ENCODE peak calls at places on chromosomes 7 and 10, in four cellular contexts. H is GM23248, A is left colon, R is spleen. I is an unnamed sample.

GRCh38 chr10:60388709-60389241 is 900 bp downstream of the ANK3 start:
- DNase-seq in R (no peak), A (no peak), H (no peak), I (no peak)

GRCh38 chr10:43679509-43679908 is 30.8 kb upstream of the ZNF32 start:
- DNase-seq in A (peak), H (peak), R (no peak), I (no peak)

GRCh38 chr10:32954080-32954479 is 4.0 kb downstream of the ITGB1 start:
- DNase-seq in A (no peak), H (no peak), R (no peak), I (no peak)

GRCh38 chr7:52147240-52147639 is 830.6 kb upstream of the COBL start:
- DNase-seq in R (no peak), H (no peak), A (no peak), I (no peak)

GRCh38 chr10:89670926-89671325 is 25.9 kb upstream of the PANK1 start:
- DNase-seq in R (no peak), H (peak), A (no peak), I (no peak)

GRCh38 chr7:1293950-1294728 is 61.5 kb downstream of the UNCX start:
- DNase-seq in H (no peak), A (no peak), R (peak), I (no peak)

GRCh38 chr7:95335093-95335492 is 10.8 kb upstream of the PON1 start:
- DNase-seq in A (no peak), R (no peak), H (peak), I (no peak)

GRCh38 chr10:90222372-90222771 is 521.0 kb downstream of the KIF20B start:
- DNase-seq in R (no peak), A (no peak), H (peak), I (no peak)

GRCh38 chr7:2981103-2981480 is 62.6 kb downstream of the CARD11 start:
- DNase-seq in H (no peak), A (no peak), R (no peak), I (peak)

GRCh38 chr10:132634241-132634946 is 96.8 kb downstream of the INPP5A start:
- DNase-seq in H (peak), R (peak), A (peak), I (peak)

GRCh38 chr7:106287786-106288185 is 3.0 kb upstream of the NAMPT start:
- DNase-seq in R (no peak), H (no peak), A (peak), I (no peak)

GRCh38 chr10:44980309-44981171 is 1.9 kb upstream of the DEPP1 start:
- DNase-seq in R (peak), A (no peak), H (peak), I (no peak)

GRCh38 chr10:132516771-132517725 is 20.5 kb upstream of the INPP5A start:
- DNase-seq in A (peak), H (peak), R (peak), I (peak)

GRCh38 chr10:103695584-103696005 is 159.8 kb downstream of the SH3PXD2A start:
- DNase-seq in R (no peak), H (peak), A (peak), I (no peak)

GRCh38 chr10:104122273-104123107 is 519 bp downstream of the SFR1 start:
- DNase-seq in H (peak), R (no peak), A (no peak), I (peak)

GRCh38 chr10:10613654-10614244 is 403.9 kb upstream of the CELF2 start:
- DNase-seq in R (no peak), A (no peak), H (no peak), I (no peak)

GRCh38 chr10:6343321-6344010 is 140.7 kb downstream of the PFKFB3 start:
- DNase-seq in R (no peak), H (no peak), A (peak), I (no peak)

GRCh38 chr10:73591935-73592699 is 975 bp upstream of the USP54 start:
- DNase-seq in R (no peak), H (peak), A (peak), I (no peak)

GRCh38 chr10:92993671-92994304 is 66.8 kb upstream of the CYP26C1 start:
- DNase-seq in H (no peak), R (no peak), A (no peak), I (no peak)

GRCh38 chr7:40918701-40919271 is 784.0 kb downstream of the SUGCT start:
- DNase-seq in H (peak), A (no peak), R (no peak), I (no peak)

GRCh38 chr7:157601530-157601929 is 264.7 kb downstream of the DNAJB6 start:
- DNase-seq in H (no peak), R (peak), A (no peak), I (peak)

GRCh38 chr7:118005021-118005420 is 131.8 kb upstream of the CTTNBP2 start:
- DNase-seq in R (no peak), A (no peak), H (no peak), I (no peak)

GRCh38 chr10:112958275-112958995 is 8.4 kb downstream of the TCF7L2 start:
- DNase-seq in R (no peak), H (peak), A (no peak), I (no peak)

GRCh38 chr7:12303096-12303495 is 92.0 kb downstream of the TMEM106B start:
- DNase-seq in R (no peak), H (no peak), A (no peak), I (no peak)